ENCODE peak calls at places on chromosomes 12 and 14, in seven cellular contexts. I is ovary, P is kidney, U is HCT116, S is heart right ventricle, M is fibroblast of lung, H is keratinocyte. F is an unnamed sample.

GRCh38 chr12:89966495-89967240 is 258.0 kb upstream of the ATP2B1 start:
- DNase-seq in I (no peak), M (no peak), S (no peak), H (no peak), P (no peak), U (no peak), F (no peak)

GRCh38 chr12:19846561-19846960 is 407.3 kb downstream of the AEBP2 start:
- DNase-seq in I (no peak), S (no peak), M (peak; percentile 88), H (no peak), U (no peak), P (no peak), F (no peak)

GRCh38 chr14:31934767-31935266 is 142.3 kb upstream of the ARHGAP5 start:
- DNase-seq in H (no peak), I (peak; percentile 49), M (peak; percentile 63), U (peak; percentile 58), S (no peak), P (no peak), F (no peak)

GRCh38 chr14:71363961-71364360 is 456.7 kb downstream of the PCNX1 start:
- DNase-seq in H (no peak), M (peak; percentile 80), I (no peak), S (no peak), P (no peak), U (no peak), F (peak; percentile 38)

GRCh38 chr14:73591690-73592448 is at the start of gene ACOT4:
- DNase-seq in I (no peak), P (peak; percentile 80), S (peak; percentile 26), U (no peak), M (peak; percentile 54), H (no peak), F (peak; percentile 48)

GRCh38 chr14:106530423-106531107 is 1004.2 kb downstream of the TMEM121 start:
- DNase-seq in P (no peak), M (no peak), U (no peak), I (no peak), S (no peak), H (no peak), F (no peak)

GRCh38 chr14:76780360-76780759 is 19.1 kb downstream of the VASH1 start:
- DNase-seq in S (no peak), H (no peak), P (no peak), U (no peak), M (no peak), I (no peak), F (no peak)

GRCh38 chr14:55121146-55121545 is 7.9 kb upstream of the LGALS3 start:
- DNase-seq in H (no peak), I (no peak), M (no peak), S (no peak), U (no peak), P (no peak), F (no peak)

GRCh38 chr12:97940629-97941028 is 478.0 kb downstream of the RMST start:
- DNase-seq in U (no peak), P (no peak), I (no peak), M (no peak), S (no peak), H (no peak), F (no peak)

GRCh38 chr12:33757701-33758100 is 264.6 kb upstream of the ALG10 start:
- DNase-seq in P (no peak), M (no peak), U (no peak), H (no peak), S (no peak), I (no peak), F (no peak)

GRCh38 chr12:4626543-4626942 is 22.3 kb downstream of the AKAP3 start:
- DNase-seq in M (no peak), S (no peak), I (no peak), P (no peak), H (no peak), U (no peak), F (no peak)

GRCh38 chr14:104434214-104435076 is 145.1 kb upstream of the C14orf180 start:
- DNase-seq in S (no peak), M (no peak), U (no peak), I (no peak), P (no peak), H (no peak), F (no peak)

GRCh38 chr14:103862393-103862782 is 15.0 kb upstream of the PPP1R13B start:
- DNase-seq in M (no peak), H (no peak), P (peak; percentile 15), U (no peak), S (no peak), I (peak; percentile 53), F (no peak)

GRCh38 chr14:104794641-104795467 is 694 bp downstream of the AKT1 start:
- DNase-seq in P (no peak), H (no peak), S (no peak), I (no peak), M (peak; percentile 33), U (no peak), F (no peak)

GRCh38 chr14:89266754-89267153 is 150.3 kb downstream of the FOXN3 start:
- DNase-seq in S (no peak), U (no peak), I (no peak), M (peak; percentile 70), P (no peak), H (no peak), F (no peak)

GRCh38 chr12:31001581-31002360 is 71.9 kb upstream of the DDX11 start:
- DNase-seq in S (no peak), H (no peak), P (peak; percentile 23), I (no peak), M (no peak), U (no peak), F (no peak)

GRCh38 chr12:51953925-51954324 is 2.4 kb downstream of the ACVR1B start:
- DNase-seq in P (no peak), S (no peak), U (no peak), M (no peak), H (no peak), I (no peak), F (no peak)

GRCh38 chr12:27076930-27077329 is 5.4 kb downstream of the C12orf71 start:
- DNase-seq in M (peak; percentile 14), S (no peak), U (no peak), I (no peak), P (no peak), H (no peak), F (no peak)

GRCh38 chr14:93708800-93709199 is 79.5 kb downstream of the PRIMA1 start:
- DNase-seq in I (no peak), H (no peak), P (no peak), U (no peak), S (no peak), M (no peak), F (no peak)

GRCh38 chr14:68794130-68794855 is 1.4 kb upstream of the ZFP36L1 start:
- DNase-seq in I (peak; percentile 92), U (no peak), P (peak; percentile 97), H (no peak), M (peak; percentile 94), S (peak; percentile 85), F (peak; percentile 78)

GRCh38 chr14:62847168-62847567 is 198.1 kb downstream of the KCNH5 start:
- DNase-seq in U (no peak), H (no peak), S (no peak), I (no peak), M (no peak), P (no peak), F (no peak)

DNA sequence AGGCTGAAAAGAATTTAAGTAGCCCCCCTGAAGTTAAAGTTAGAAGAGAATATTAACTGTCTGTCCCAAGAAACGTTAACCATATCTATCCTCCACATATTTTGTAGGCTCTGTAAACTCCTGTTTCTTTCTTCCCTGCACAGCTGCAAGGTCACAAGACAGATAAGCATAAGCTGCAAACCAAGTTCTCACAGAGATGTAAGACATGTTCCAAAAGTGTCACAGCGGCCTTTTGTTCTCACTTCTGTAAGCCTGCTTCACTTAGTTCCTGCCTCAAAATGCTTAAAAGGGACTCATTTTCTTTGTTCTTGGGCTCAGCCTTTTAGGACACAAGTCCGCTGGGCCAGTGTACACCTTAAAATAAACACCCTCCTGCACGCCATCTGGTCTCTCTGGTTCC is 3.2 kb downstream of the RNASE1 start:
- DNase-seq in P (no peak), S (no peak), H (no peak), I (no peak), M (no peak), U (no peak), F (no peak)
- H3K4me1 ChIP-seq in P (peaks cover 4% of the 10 kb centered on the region), S (peaks cover 51% of the 10 kb centered on the region), H (no peaks in the 10 kb centered on the region), I (peaks cover 9% of the 10 kb centered on the region), M (no peaks in the 10 kb centered on the region), U (peaks cover 8% of the 10 kb centered on the region), F (no peaks in the 10 kb centered on the region)

GRCh38 chr12:124390442-124391116 is 95.7 kb downstream of the RFLNA start:
- DNase-seq in M (peak; percentile 85), H (no peak), S (no peak), P (peak; percentile 87), I (peak; percentile 70), U (peak; percentile 27), F (peak; percentile 67)

GRCh38 chr12:124391340-124392261 is 96.7 kb downstream of the RFLNA start:
- DNase-seq in M (peak; percentile 73), I (peak; percentile 65), P (peak; percentile 85), S (peak; percentile 63), H (no peak), U (peak; percentile 29), F (peak; percentile 60)

GRCh38 chr12:124392991-124393790 is 98.3 kb downstream of the RFLNA start:
- DNase-seq in U (no peak), P (peak; percentile 96), S (peak; percentile 96), H (no peak), I (peak; percentile 90), M (peak; percentile 69), F (peak; percentile 83)

GRCh38 chr12:124393831-124394230 is 98.9 kb downstream of the RFLNA start:
- DNase-seq in H (no peak), U (no peak), I (no peak), P (no peak), M (no peak), S (no peak), F (no peak)

DNA sequence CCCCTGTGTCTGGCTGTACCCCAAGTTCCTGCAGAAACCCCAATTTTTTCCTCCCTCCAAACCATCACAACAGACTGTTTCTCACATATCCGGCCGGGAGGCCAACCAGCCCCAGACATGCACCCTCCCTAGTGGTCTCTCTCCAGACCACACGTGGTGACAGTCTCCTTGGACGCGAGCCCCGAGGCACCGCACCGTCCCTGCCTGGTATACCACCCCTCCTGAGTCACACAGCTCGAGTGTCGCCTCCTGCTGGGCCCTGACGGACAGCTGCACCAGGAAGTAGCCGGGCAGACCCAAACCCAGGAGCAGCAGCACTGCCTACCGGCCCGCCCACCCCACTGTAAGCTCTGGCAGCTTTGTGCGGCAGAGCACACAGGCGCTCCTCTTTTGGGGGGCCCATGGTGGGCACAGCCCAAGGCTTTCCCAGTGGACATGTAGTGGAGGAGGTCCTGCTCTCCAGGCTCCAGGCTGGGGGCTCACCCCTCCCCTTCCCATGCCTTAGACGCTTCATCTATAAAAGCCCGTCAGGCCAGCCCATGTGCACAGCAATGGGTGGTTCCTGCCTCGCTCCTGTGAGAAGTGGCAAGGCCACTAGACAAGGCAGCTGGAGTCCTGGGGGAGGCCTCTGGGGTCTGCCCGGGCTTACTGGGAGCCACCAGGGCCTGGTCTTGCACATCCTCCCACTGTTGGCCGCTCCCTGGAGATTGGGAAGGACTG is 97.5 kb downstream of the RFLNA start:
- DNase-seq in S (no peak), P (peak; percentile 83), H (no peak), M (peak; percentile 74), I (peak; percentile 53), U (peak; percentile 55), F (peak; percentile 89)
- H3K4me1 ChIP-seq in S (peaks cover 100% of the 10 kb centered on the region), P (peaks cover 47% of the 10 kb centered on the region), H (peaks cover 33% of the 10 kb centered on the region), M (peaks cover 54% of the 10 kb centered on the region), I (peaks cover 31% of the 10 kb centered on the region), U (peaks cover 91% of the 10 kb centered on the region), F (peaks cover 85% of the 10 kb centered on the region)

GRCh38 chr12:78933014-78933413 is 68.4 kb downstream of the SYT1 start:
- DNase-seq in M (peak; percentile 46), U (no peak), I (no peak), H (no peak), S (no peak), P (no peak), F (no peak)
- H3K4me1 ChIP-seq in M (no peaks in the 10 kb centered on the region), U (peaks cover 18% of the 10 kb centered on the region), I (no peaks in the 10 kb centered on the region), H (peaks cover 16% of the 10 kb centered on the region), S (no peaks in the 10 kb centered on the region), P (no peaks in the 10 kb centered on the region), F (peaks cover 34% of the 10 kb centered on the region)

GRCh38 chr12:48105867-48106563 is at the start of gene SENP1:
- DNase-seq in S (peak; percentile 89), U (peak; percentile 78), H (no peak), I (peak; percentile 88), P (peak; percentile 96), M (peak; percentile 87), F (peak; percentile 100)
- H3K4me1 ChIP-seq in S (peaks cover 24% of the 10 kb centered on the region), U (peaks cover 24% of the 10 kb centered on the region), H (peaks cover 17% of the 10 kb centered on the region), I (peaks cover 7% of the 10 kb centered on the region), P (peaks cover 12% of the 10 kb centered on the region), M (peaks cover 4% of the 10 kb centered on the region), F (peaks cover 41% of the 10 kb centered on the region)

F was measured in SJSA1.